ENCODE peak calls at places on chromosomes 4 and X, in ten cellular contexts. D is NAMALWA; I is activated naive CD4-positive, alpha-beta T cell treated with anti-CD3 and anti-CD28 coated beads for 36 hours; E is pancreas; Y is GM23338; N is small intestine; U is NCI-H2171 treated with DMSO at 0.1 percent for 48 hours; K is stimulated activated CD4-positive, alpha-beta T cell treated with anti-CD3 and anti-CD28 coated beads, Interleukin-2, amount 100 ng/mL, for 48 hours; G is CD4-positive, alpha-beta T cell; R is fibroblast of the conjunctiva. H is an unnamed sample.

GRCh38 chrX:39953879-39954278 is 143.9 kb downstream of the BCOR start:
- DNase-seq in Y (no peak), K (no peak), G (no peak), U (no peak), N (peak; percentile 87), R (peak; percentile 4), E (peak; percentile 78), D (no peak), I (no peak), H (no peak)

GRCh38 chrX:8868070-8868795 is 67.0 kb upstream of the FAM9A start:
- DNase-seq in I (no peak), K (no peak), D (no peak), R (no peak), E (no peak), U (no peak), G (no peak), Y (no peak), N (no peak), H (no peak)

GRCh38 chr4:143554728-143555597 is 41.5 kb downstream of the SMARCA5 start:
- DNase-seq in G (no peak), N (no peak), Y (no peak), E (no peak), U (no peak), I (peak; percentile 14), D (no peak), K (no peak), R (no peak), H (no peak)

GRCh38 chrX:32530802-32531403 is 680.4 kb downstream of the DMD start:
- DNase-seq in G (no peak), N (peak; percentile 14), U (peak; percentile 5), R (peak; percentile 35), D (peak; percentile 64), Y (peak; percentile 61), I (peak; percentile 10), K (peak; percentile 4), E (peak; percentile 17), H (peak; percentile 33)

GRCh38 chr4:118235726-118236125 is 117.1 kb downstream of the PRSS12 start:
- DNase-seq in D (no peak), K (no peak), U (no peak), I (no peak), R (no peak), N (no peak), Y (no peak), E (no peak), G (no peak), H (no peak)

GRCh38 chr4:139552908-139553307 is 3.1 kb downstream of the SETD7 start:
- DNase-seq in K (no peak), G (no peak), E (no peak), Y (no peak), U (no peak), I (no peak), D (no peak), N (no peak), R (no peak), H (no peak)

GRCh38 chr4:145179201-145179860 is 1.1 kb downstream of the OTUD4 start:
- DNase-seq in D (peak; percentile 79), K (peak; percentile 64), Y (peak; percentile 48), I (peak; percentile 76), N (peak; percentile 74), G (peak; percentile 56), E (peak; percentile 72), U (no peak), R (peak; percentile 22), H (peak; percentile 17)

GRCh38 chr4:37891221-37892159 is 606 bp downstream of the TBC1D1 start:
- DNase-seq in Y (peak; percentile 75), D (peak; percentile 68), U (no peak), N (peak; percentile 44), I (peak; percentile 74), R (no peak), K (peak; percentile 42), E (peak; percentile 25), G (peak; percentile 41), H (peak; percentile 34)

GRCh38 chrX:9327747-9328145 is 137.1 kb upstream of the TBL1X start:
- DNase-seq in D (no peak), U (no peak), K (no peak), I (no peak), G (no peak), R (no peak), E (no peak), N (no peak), Y (no peak), H (no peak)

GRCh38 chr4:83850435-83850834 is 314.5 kb downstream of the GPAT3 start:
- DNase-seq in K (no peak), G (no peak), U (no peak), R (no peak), Y (peak; percentile 35), D (no peak), E (no peak), N (no peak), I (no peak), H (no peak)

GRCh38 chrX:18591834-18592233 is 80.1 kb downstream of the RS1 start:
- DNase-seq in D (no peak), N (no peak), E (no peak), I (no peak), U (no peak), K (no peak), G (no peak), Y (no peak), R (no peak), H (no peak)

GRCh38 chrX:68238568-68238967 is 194.7 kb downstream of the OPHN1 start:
- DNase-seq in G (no peak), K (no peak), I (no peak), E (no peak), R (no peak), U (no peak), D (peak; percentile 22), Y (peak; percentile 64), N (no peak), H (no peak)

GRCh38 chr4:180057891-180058643 is 2185.1 kb upstream of the TENM3 start:
- DNase-seq in E (peak; percentile 47), K (no peak), U (no peak), I (peak; percentile 4), Y (peak; percentile 66), N (peak; percentile 9), G (no peak), R (no peak), D (no peak), H (peak; percentile 32)

GRCh38 chr4:140018931-140019618 is 134.9 kb downstream of the MAML3 start:
- DNase-seq in E (no peak), N (peak; percentile 51), G (no peak), U (peak; percentile 42), K (no peak), I (no peak), D (no peak), Y (no peak), R (no peak), H (no peak)

GRCh38 chr4:118772149-118773081 is 63.5 kb downstream of the SEC24D start:
- DNase-seq in I (no peak), N (peak; percentile 48), U (peak; percentile 29), Y (peak; percentile 69), D (peak; percentile 69), E (no peak), K (no peak), G (no peak), R (peak; percentile 68), H (no peak)

H was measured in NCI-H524.